ENCODE peak calls at places on chromosome 15, in seven cellular contexts. Q, D, T, J, B, O and P are unnamed samples.

GRCh38 chr15:57130956-57131355 is 212.5 kb downstream of the TCF12 start:
- DNase-seq in D (no peak), T (no peak), Q (no peak), J (no peak), O (no peak), B (no peak), P (no peak)

GRCh38 chr15:91471410-91471993 is 371.4 kb downstream of the SV2B start:
- DNase-seq in Q (no peak), D (no peak), J (no peak), B (no peak), O (peak), T (no peak), P (no peak)

GRCh38 chr15:43100971-43101370 is 4.9 kb downstream of the UBR1 start:
- DNase-seq in T (no peak), O (no peak), J (no peak), B (no peak), Q (no peak), D (no peak), P (no peak)

GRCh38 chr15:60091150-60091549 is 87.0 kb downstream of the FOXB1 start:
- DNase-seq in D (peak), B (no peak), O (peak), T (no peak), Q (no peak), J (no peak), P (no peak)

GRCh38 chr15:66896611-66897010 is 168.8 kb upstream of the SMAD3 start:
- DNase-seq in J (no peak), Q (no peak), O (no peak), B (peak), D (no peak), T (no peak), P (no peak)

GRCh38 chr15:100863406-100864198 is 16.0 kb upstream of the ALDH1A3 start:
- DNase-seq in Q (no peak), O (peak), D (no peak), B (no peak), J (no peak), T (no peak), P (no peak)

GRCh38 chr15:42704492-42704926 is 32.4 kb downstream of the CDAN1 start:
- DNase-seq in J (peak), D (peak), T (peak), B (peak), Q (peak), O (peak), P (peak)

GRCh38 chr15:100531823-100532222 is 3.1 kb upstream of the CERS3 start:
- DNase-seq in B (no peak), J (no peak), T (no peak), D (no peak), O (no peak), Q (no peak), P (no peak)

GRCh38 chr15:58511588-58511987 is 79.8 kb downstream of the LIPC start:
- DNase-seq in J (no peak), T (no peak), D (no peak), Q (no peak), O (no peak), B (no peak), P (no peak)

GRCh38 chr15:64825081-64825430 is 391 bp downstream of the PIF1 start:
- DNase-seq in J (no peak), Q (no peak), T (no peak), O (no peak), B (no peak), D (no peak), P (no peak)

GRCh38 chr15:39140060-39140604 is 440.7 kb upstream of the THBS1 start:
- DNase-seq in B (no peak), J (no peak), D (no peak), Q (no peak), T (no peak), O (peak), P (no peak)

GRCh38 chr15:88393719-88394519 is 73.3 kb downstream of the MRPL46 start:
- DNase-seq in O (no peak), D (no peak), J (no peak), Q (no peak), B (peak), T (no peak), P (no peak)

GRCh38 chr15:64740361-64741170 is 34.8 kb downstream of the RBPMS2 start:
- DNase-seq in J (no peak), D (no peak), O (peak), T (peak), Q (no peak), B (no peak), P (peak)

GRCh38 chr15:71781965-71782265 is 28.4 kb upstream of the NR2E3 start:
- DNase-seq in D (no peak), B (no peak), Q (no peak), O (no peak), T (no peak), J (no peak), P (no peak)

GRCh38 chr15:88740356-88740755 is 62.9 kb upstream of the ACAN start:
- DNase-seq in J (no peak), T (no peak), B (no peak), O (no peak), D (no peak), Q (no peak), P (no peak)

GRCh38 chr15:90909976-90910375 is 6.9 kb downstream of the MAN2A2 start:
- DNase-seq in B (no peak), J (no peak), Q (no peak), D (no peak), T (no peak), O (no peak), P (no peak)

GRCh38 chr15:90866161-90866715 is 2.1 kb upstream of the FURIN start:
- DNase-seq in J (no peak), O (no peak), Q (no peak), D (no peak), T (no peak), B (no peak), P (no peak)

GRCh38 chr15:63338170-63338569 is 43.5 kb downstream of the CA12 start:
- DNase-seq in D (no peak), J (no peak), Q (no peak), O (peak), T (no peak), B (no peak), P (no peak)

GRCh38 chr15:70327328-70328136 is 229.8 kb upstream of the TLE3 start:
- DNase-seq in D (no peak), O (peak), T (no peak), Q (no peak), J (no peak), B (no peak), P (no peak)

GRCh38 chr15:100869151-100869999 is 10.3 kb upstream of the ALDH1A3 start:
- DNase-seq in B (no peak), D (no peak), O (peak), Q (no peak), J (peak), T (no peak), P (no peak)

GRCh38 chr15:91944334-91944733 is 90.8 kb downstream of the SLCO3A1 start:
- DNase-seq in Q (no peak), D (no peak), O (no peak), T (no peak), J (no peak), B (no peak), P (no peak)

GRCh38 chr15:92232876-92233275 is 160.8 kb upstream of the ST8SIA2 start:
- DNase-seq in J (no peak), T (no peak), B (no peak), O (no peak), D (no peak), Q (no peak), P (no peak)

GRCh38 chr15:73922186-73923151 is 3.8 kb upstream of the LOXL1 start:
- DNase-seq in O (peak), J (peak), D (no peak), Q (no peak), B (no peak), T (no peak), P (no peak)

GRCh38 chr15:76987896-76988860 is 6.7 kb upstream of the PSTPIP1 start:
- DNase-seq in O (peak), D (no peak), J (no peak), T (peak), Q (no peak), B (peak), P (peak)

GRCh38 chr15:58748787-58749531 is 548 bp downstream of the ADAM10 start:
- DNase-seq in D (no peak), T (peak), O (no peak), B (peak), J (peak), Q (peak), P (peak)

GRCh38 chr15:84702961-84703482 is 12.9 kb downstream of the SEC11A start:
- DNase-seq in J (no peak), T (no peak), Q (no peak), D (no peak), B (no peak), O (peak), P (no peak)

GRCh38 chr15:96330064-96330449 is 443 bp upstream of the NR2F2 start:
- DNase-seq in T (no peak), B (peak), O (peak), J (no peak), D (no peak), Q (no peak), P (no peak)

DNA sequence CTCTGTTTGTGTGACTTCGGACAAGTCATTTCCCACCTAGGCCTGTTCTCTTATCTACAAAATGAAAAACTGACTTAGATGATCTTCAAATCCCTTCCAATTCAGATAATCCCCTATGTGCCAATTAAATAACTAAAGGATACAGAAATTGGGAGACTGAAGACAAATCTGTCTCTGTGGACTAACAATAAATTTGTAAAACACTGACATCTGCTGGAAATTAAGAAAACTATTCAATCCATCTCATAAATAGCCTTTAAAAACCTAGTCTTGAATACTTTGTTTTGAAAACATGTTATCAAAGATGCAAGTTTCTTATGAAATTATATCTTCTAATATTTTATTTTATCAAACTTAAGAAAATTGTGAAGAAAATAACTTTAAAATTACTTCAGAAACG is 38.3 kb downstream of the MTHFS start:
- DNase-seq in O (peak), J (no peak), Q (no peak), B (no peak), T (no peak), D (no peak), P (no peak)
- TF ChIP-seq CTCF in O (peak), J (peak), Q (peak), B (no peak), T (no peak), D (no peak), P (peak)

GRCh38 chr15:48823237-48823636 is 12.4 kb upstream of the CEP152 start:
- DNase-seq in D (no peak), Q (no peak), J (peak), O (no peak), T (no peak), B (no peak), P (no peak)
- TF ChIP-seq CTCF in D (no peak), Q (no peak), J (no peak), O (no peak), T (no peak), B (no peak), P (no peak)

GRCh38 chr15:78640840-78641733 is at the start of gene CHRNB4:
- DNase-seq in Q (no peak), T (no peak), J (peak), O (no peak), D (no peak), B (no peak), P (peak)
- TF ChIP-seq CTCF in Q (no peak), T (no peak), J (peak), O (no peak), D (no peak), B (no peak), P (no peak)

DNA sequence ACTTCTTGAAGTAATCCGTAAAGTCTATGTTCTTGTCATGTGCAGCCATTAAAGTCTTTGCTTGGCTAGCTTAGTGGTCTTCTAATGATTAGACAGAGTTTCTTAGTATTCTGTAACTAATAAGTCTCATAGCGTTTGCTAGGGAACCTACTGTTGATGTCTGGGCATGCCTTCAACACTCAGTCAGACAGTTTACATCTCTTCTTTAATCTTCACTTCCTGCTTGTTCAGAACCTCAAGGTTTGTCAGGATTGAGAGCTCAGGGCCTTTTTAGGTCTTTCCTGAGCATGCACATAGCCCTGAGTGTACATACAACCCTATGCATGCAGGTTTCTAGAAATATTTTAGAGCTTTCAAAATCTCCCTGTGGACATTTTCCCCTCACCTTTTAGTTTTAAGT is 426.3 kb downstream of the AGBL1 start:
- DNase-seq in T (no peak), D (no peak), J (no peak), B (no peak), Q (no peak), O (no peak), P (no peak)
- TF ChIP-seq CTCF in T (no peak), D (no peak), J (no peak), B (no peak), Q (no peak), O (no peak), P (no peak)

GRCh38 chr15:40938530-40938870 is 9.4 kb downstream of the DLL4 start:
- DNase-seq in T (no peak), J (no peak), B (no peak), Q (no peak), D (no peak), O (no peak), P (no peak)

GRCh38 chr15:40934457-40934856 is 5.3 kb downstream of the DLL4 start:
- DNase-seq in J (no peak), Q (no peak), D (no peak), B (no peak), O (no peak), T (no peak), P (no peak)

GRCh38 chr15:40937762-40938529 is 8.8 kb downstream of the DLL4 start:
- DNase-seq in T (no peak), O (no peak), D (no peak), B (no peak), J (no peak), Q (no peak), P (no peak)

GRCh38 chr15:40936234-40936708 is 7.1 kb downstream of the DLL4 start:
- DNase-seq in Q (no peak), T (no peak), J (no peak), D (no peak), B (no peak), O (no peak), P (no peak)

GRCh38 chr15:40936709-40937666 is 7.8 kb downstream of the DLL4 start:
- DNase-seq in J (peak), O (peak), B (no peak), D (no peak), Q (no peak), T (no peak), P (no peak)
- TF ChIP-seq CTCF in J (peak), O (no peak), B (no peak), D (no peak), Q (peak), T (no peak), P (peak)

GRCh38 chr15:25900901-25901300 is 37.8 kb upstream of the ATP10A start:
- DNase-seq in D (peak), Q (no peak), O (peak), J (no peak), T (no peak), B (no peak), P (no peak)

GRCh38 chr15:25900426-25900825 is 37.3 kb upstream of the ATP10A start:
- DNase-seq in J (no peak), T (no peak), D (no peak), Q (no peak), O (no peak), B (no peak), P (no peak)

GRCh38 chr15:25899870-25900269 is 36.7 kb upstream of the ATP10A start:
- DNase-seq in D (no peak), B (no peak), O (peak), T (no peak), J (no peak), Q (no peak), P (no peak)

GRCh38 chr15:25894371-25894902 is 31.3 kb upstream of the ATP10A start:
- DNase-seq in B (no peak), J (no peak), Q (no peak), O (no peak), D (no peak), T (no peak), P (no peak)

GRCh38 chr15:25897658-25898057 is 34.5 kb upstream of the ATP10A start:
- DNase-seq in B (no peak), O (no peak), T (no peak), Q (no peak), D (no peak), J (no peak), P (no peak)
- TF ChIP-seq CTCF in B (no peak), O (no peak), T (no peak), Q (no peak), D (no peak), J (no peak), P (no peak)

GRCh38 chr15:82176528-82176927 is 86.0 kb downstream of the EFL1 start:
- DNase-seq in D (no peak), O (no peak), Q (no peak), T (no peak), J (no peak), B (no peak), P (no peak)
- TF ChIP-seq CTCF in D (no peak), O (peak), Q (peak), T (no peak), J (no peak), B (no peak), P (no peak)